ENCODE peak calls at places on chromosomes 11 and 22, in four cellular contexts. Y, N, J and P are unnamed samples.

GRCh38 chr11:10878408-10879214 is 20.8 kb upstream of the ZBED5 start:
- DNase-seq in Y (no peak), N (peak), J (peak), P (no peak)

GRCh38 chr22:30334601-30335000 is 7.9 kb upstream of the TBC1D10A start:
- DNase-seq in Y (no peak), N (no peak), J (no peak), P (no peak)

GRCh38 chr11:60849641-60850520 is 5.9 kb downstream of the PTGDR2 start:
- DNase-seq in Y (no peak), N (no peak), J (no peak), P (no peak)

GRCh38 chr22:31089101-31090100 is 8.3 kb downstream of the SMTN start:
- DNase-seq in Y (peak), N (no peak), J (peak), P (no peak)

GRCh38 chr11:102468636-102469195 is 16.2 kb upstream of the TMEM123 start:
- DNase-seq in Y (no peak), N (no peak), J (no peak), P (no peak)

GRCh38 chr11:116373107-116373506 is 399.7 kb downstream of the BUD13 start:
- DNase-seq in Y (peak), N (no peak), J (no peak), P (no peak)

GRCh38 chr22:40412441-40412840 is 42.0 kb downstream of the SGSM3 start:
- DNase-seq in Y (no peak), N (no peak), J (no peak), P (no peak)

GRCh38 chr22:41762980-41763779 is 37.3 kb upstream of the CCDC134 start:
- DNase-seq in Y (peak), N (no peak), J (peak), P (peak)

GRCh38 chr11:117095301-117096139 is 2.7 kb downstream of the SIK3 start:
- DNase-seq in Y (no peak), N (no peak), J (no peak), P (no peak)

GRCh38 chr11:64810891-64811272 is 531 bp upstream of the MEN1 start:
- DNase-seq in Y (no peak), N (no peak), J (peak), P (no peak)

GRCh38 chr11:117361432-117361831 is 33.8 kb downstream of the CEP164 start:
- DNase-seq in Y (no peak), N (no peak), J (no peak), P (no peak)